ENCODE peak calls at places on chromosomes 7 and 10, in four cellular contexts. Q is A549, O is heart left ventricle, P is WERI-Rb-1. N is an unnamed sample.

GRCh38 chr7:5528815-5529442 is 105.3 kb upstream of the TNRC18 start:
- DNase-seq in Q (no peak), O (peak), P (no peak), N (no peak)

GRCh38 chr10:3980139-3980538 is 195.1 kb upstream of the KLF6 start:
- DNase-seq in Q (no peak), O (no peak), P (no peak), N (no peak)

GRCh38 chr7:100545636-100546128 is 6.7 kb downstream of the AGFG2 start:
- DNase-seq in Q (peak), O (no peak), P (no peak), N (peak)

GRCh38 chr7:91814189-91814588 is 66.3 kb downstream of the MTERF1 start:
- DNase-seq in Q (no peak), O (no peak), P (no peak), N (no peak)

GRCh38 chr10:34290412-34291082 is 524.5 kb downstream of the PARD3 start:
- DNase-seq in Q (no peak), O (no peak), P (no peak), N (peak)

GRCh38 chr7:86995052-86995725 is 64.3 kb downstream of the ELAPOR2 start:
- DNase-seq in Q (no peak), O (no peak), P (no peak), N (no peak)

GRCh38 chr7:17402628-17403278 is 104.3 kb downstream of the AHR start:
- DNase-seq in Q (no peak), O (no peak), P (no peak), N (no peak)

GRCh38 chr7:42217053-42217452 is 20.0 kb downstream of the GLI3 start:
- DNase-seq in Q (no peak), O (no peak), P (no peak), N (peak)

GRCh38 chr10:133209641-133210040 is 20.4 kb upstream of the UTF1 start:
- DNase-seq in Q (no peak), O (no peak), P (no peak), N (no peak)

GRCh38 chr7:45969940-45970339 is 48.9 kb upstream of the IGFBP3 start:
- DNase-seq in Q (no peak), O (no peak), P (no peak), N (no peak)

GRCh38 chr7:95469850-95470249 is 15.9 kb upstream of the ASB4 start:
- DNase-seq in Q (peak), O (no peak), P (no peak), N (no peak)

GRCh38 chr10:62062752-62063512 is 161.4 kb downstream of the ARID5B start:
- DNase-seq in Q (no peak), O (no peak), P (no peak), N (peak)

GRCh38 chr7:77276120-77276519 is 76.5 kb upstream of the FGL2 start:
- DNase-seq in Q (no peak), O (no peak), P (no peak), N (no peak)

DNA sequence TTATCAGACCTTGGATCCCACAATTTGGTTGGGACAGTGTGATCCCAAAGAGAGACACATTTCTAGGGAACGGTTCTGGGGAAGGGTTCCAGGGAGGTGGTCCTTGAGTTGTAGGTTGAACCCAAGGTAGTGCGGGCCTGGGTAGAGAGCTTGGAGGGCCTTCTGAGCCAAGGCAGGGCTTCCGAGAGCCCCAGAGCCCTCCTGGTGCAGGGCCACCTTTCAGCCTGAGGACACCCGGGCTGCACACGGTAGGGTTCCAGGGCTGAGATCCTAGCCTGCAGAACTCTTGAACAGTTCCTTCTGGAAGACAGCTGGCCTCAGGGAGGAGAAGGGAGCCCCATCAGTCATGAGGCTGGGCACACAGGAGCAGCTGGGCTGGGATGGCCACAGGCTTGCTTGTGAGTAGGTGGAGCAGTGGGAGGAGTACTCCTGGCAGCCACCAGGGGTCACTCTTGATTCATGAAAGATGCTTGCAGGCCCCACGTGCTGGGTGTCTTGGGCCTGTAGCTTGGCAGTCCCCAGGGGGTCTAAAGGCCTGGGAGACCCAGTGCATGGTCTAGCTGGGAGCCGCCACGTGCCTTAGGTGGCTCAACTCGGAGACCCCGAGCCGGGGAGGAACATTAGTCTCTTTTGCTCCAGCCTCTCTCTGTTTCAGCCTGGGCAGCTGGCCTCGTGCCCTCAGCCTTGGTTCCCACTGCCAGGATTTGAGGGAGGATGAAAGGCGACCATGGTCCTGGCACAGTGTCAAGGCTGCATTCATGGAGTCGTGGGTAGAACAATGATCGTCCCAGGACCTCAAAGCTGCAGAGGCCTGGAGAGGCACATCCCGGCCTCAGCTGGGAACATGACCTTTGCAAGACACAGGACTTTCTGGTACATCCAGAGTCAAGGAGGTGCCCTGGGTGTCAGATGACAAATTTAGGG is 381.6 kb downstream of the TYW1 start:
- DNase-seq in Q (peak), O (peak), P (peak), N (peak)
- TF ChIP-seq CTCF in Q (peak), O (peak), P (peak), N (peak)

GRCh38 chr10:14801693-14802092 is 27.0 kb upstream of the FAM107B start:
- DNase-seq in Q (peak), O (no peak), P (no peak), N (peak)
- TF ChIP-seq CTCF in Q (no peak), O (no peak), P (peak), N (no peak)

DNA sequence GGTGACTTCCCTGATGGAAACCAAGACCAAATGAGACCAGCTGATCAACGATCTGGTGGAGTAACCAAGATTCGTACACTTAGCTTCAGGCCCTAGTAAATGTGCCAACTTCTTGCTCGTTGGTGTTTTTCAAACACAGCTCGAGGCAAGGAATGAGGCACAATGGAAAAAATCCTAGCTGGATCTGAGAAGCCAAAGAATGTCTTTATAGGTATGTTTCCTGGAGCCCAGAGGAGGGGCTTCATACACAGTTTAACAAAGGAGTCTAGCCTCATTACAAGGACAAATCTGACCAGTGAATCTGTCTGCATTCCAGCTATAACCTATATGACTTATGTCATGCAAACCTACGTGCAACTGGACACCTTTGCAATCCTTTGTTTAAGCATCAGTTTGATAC is 3.7 kb downstream of the COL17A1 start:
- DNase-seq in Q (no peak), O (no peak), P (no peak), N (no peak)
- TF ChIP-seq CTCF in Q (no peak), O (no peak), P (no peak), N (no peak)

GRCh38 chr10:10500941-10501340 is 516.7 kb upstream of the CELF2 start:
- DNase-seq in Q (no peak), O (no peak), P (no peak), N (peak)

GRCh38 chr10:10499839-10500238 is 517.8 kb upstream of the CELF2 start:
- DNase-seq in Q (no peak), O (no peak), P (no peak), N (peak)

GRCh38 chr10:10498781-10499180 is 518.9 kb upstream of the CELF2 start:
- DNase-seq in Q (no peak), O (no peak), P (no peak), N (peak)

GRCh38 chr10:10508241-10508640 is 509.4 kb upstream of the CELF2 start:
- DNase-seq in Q (no peak), O (no peak), P (peak), N (no peak)

GRCh38 chr10:10503772-10504171 is 513.9 kb upstream of the CELF2 start:
- DNase-seq in Q (no peak), O (no peak), P (no peak), N (no peak)
- TF ChIP-seq CTCF in Q (no peak), O (no peak), P (no peak), N (no peak)

DNA sequence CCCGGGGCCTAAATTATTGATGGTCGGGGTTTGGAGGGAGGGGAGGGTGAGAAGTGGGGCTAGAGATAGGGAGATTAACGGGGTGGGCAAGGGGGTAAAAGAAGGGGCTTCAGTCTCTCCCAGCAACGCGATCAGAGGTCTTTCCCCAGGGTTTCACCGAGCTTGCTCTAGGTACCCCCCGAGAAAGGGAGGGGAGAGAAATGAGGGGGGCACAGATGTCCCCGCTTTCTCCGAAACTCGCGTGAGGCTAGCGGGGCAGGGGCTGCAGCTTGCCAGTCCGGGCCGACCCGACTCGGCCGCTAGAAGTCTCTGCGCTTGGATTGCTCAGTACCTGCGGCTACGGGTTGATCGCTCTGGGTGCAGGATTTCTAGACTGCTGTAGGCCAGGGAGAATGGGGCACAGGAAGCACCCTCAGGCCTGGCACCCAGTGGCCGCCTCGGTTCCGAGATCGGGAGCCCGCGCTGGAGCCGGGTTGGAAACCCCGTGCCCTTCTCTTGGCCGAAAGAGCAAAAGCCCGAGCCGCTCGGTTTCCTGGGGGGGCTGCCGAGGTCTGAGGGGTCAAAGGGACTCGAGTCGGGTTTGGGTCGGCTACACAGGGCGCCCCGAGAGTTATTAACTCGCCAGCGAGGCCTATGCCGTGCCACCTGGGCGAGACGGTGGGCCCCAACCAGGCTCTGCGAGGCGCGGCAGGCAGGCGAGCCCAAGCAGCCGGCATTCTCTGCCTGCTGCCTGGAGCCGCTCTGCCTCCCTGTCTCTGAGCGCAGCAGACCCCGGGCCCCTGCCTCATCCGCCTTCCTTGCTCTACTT is 3.1 kb downstream of the PAX2 start:
- DNase-seq in Q (no peak), O (no peak), P (no peak), N (no peak)
- TF ChIP-seq CTCF in Q (no peak), O (no peak), P (no peak), N (no peak)

GRCh38 chr10:6404127-6405072 is 175.7 kb downstream of the PRKCQ start:
- DNase-seq in Q (no peak), O (no peak), P (no peak), N (no peak)

GRCh38 chr10:6408799-6409198 is 171.3 kb downstream of the PRKCQ start:
- DNase-seq in Q (no peak), O (no peak), P (no peak), N (no peak)

GRCh38 chr10:6405713-6406112 is 174.4 kb downstream of the PRKCQ start:
- DNase-seq in Q (no peak), O (no peak), P (no peak), N (no peak)

GRCh38 chr10:6407034-6407721 is 172.9 kb downstream of the PRKCQ start:
- DNase-seq in Q (no peak), O (no peak), P (no peak), N (no peak)

GRCh38 chr10:6406220-6407033 is 173.6 kb downstream of the PRKCQ start:
- DNase-seq in Q (peak), O (no peak), P (no peak), N (peak)
- TF ChIP-seq CTCF in Q (peak), O (peak), P (no peak), N (peak)

GRCh38 chr7:84263106-84263505 is 68.5 kb upstream of the SEMA3A start:
- DNase-seq in Q (no peak), O (no peak), P (no peak), N (no peak)
- TF ChIP-seq CTCF in Q (no peak), O (no peak), P (no peak), N (no peak)

DNA sequence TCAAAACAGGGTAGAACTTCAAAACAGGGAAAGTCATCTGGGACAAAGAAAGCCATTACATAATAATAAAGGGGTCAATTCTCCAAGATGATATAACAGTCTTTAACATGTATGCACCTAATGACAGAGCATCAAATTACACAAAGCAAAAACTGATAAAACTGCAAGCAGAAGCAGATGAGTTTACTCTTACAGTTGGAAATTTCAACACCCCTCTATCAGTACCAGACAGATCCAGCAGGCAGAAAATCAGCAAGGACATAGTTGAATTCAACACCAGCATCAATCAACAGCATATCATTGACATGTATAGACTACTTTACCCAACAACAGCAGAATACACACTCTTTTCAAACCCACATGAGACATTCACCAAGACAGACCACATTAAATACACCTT is 233.0 kb upstream of the NEBL start:
- DNase-seq in Q (no peak), O (no peak), P (no peak), N (no peak)
- TF ChIP-seq CTCF in Q (no peak), O (no peak), P (no peak), N (no peak)

DNA sequence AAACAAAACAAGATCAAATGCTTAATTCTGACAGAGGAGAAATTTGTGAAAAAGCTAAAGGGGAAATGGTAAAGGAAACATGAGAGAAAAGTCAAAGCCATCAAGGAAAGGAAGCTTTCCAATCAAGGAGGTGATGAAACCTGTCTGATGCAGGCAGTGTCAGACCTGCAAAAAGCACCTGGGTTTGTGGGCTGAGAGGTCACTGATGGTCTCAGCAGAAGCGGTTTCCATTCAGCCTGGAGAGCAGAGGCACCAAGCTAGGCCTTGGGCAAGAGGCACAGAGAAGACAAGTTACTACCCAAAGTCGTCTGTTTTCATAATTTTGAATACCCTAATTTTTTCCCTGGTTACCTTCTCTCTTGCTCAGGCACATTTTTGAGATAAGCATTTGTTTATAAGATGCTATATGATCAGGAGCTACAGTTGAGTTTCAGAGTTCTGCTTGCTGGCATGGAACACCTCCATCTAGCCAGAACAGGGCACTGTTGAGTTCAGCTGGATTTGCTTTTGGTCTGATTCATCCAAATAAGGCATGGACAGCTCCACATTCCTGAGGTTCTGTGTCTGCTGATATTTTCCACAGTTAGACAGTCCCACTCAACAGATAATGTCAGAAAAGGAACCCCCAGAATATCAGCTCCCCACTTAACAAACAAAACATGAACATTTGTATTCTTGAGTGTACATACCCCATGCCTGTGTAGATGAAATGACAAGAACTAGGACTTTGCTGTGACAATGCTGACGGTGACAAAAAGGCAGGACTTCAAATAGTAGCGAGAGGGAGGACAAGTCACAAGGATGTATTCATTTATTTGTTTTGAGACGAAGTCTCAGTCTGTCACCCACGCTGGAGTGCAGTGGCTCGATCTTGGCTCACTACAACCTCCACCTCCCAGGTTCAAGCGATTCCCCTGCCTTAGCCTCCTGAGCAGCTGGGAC is 4.9 kb upstream of the PPIA start:
- DNase-seq in Q (no peak), O (no peak), P (no peak), N (peak)
- TF ChIP-seq CTCF in Q (no peak), O (no peak), P (no peak), N (peak)

GRCh38 chr10:71623098-71623985 is 96.2 kb downstream of the C10orf105 start:
- DNase-seq in Q (peak), O (no peak), P (peak), N (peak)
- TF ChIP-seq CTCF in Q (peak), O (no peak), P (peak), N (peak)

N was measured in fibroblast of mammary gland.